ENCODE peak calls at places on chromosomes 4 and X, in seven cellular contexts. One of them, this sample, is unnamed.

GRCh38 chrX:39577976-39578962 is 519.5 kb downstream of the BCOR start:
- DNase-seq in EL: no peak
- DNase-seq in NCI-H1105 treated with DMSO at 0.1 percent for 48 hours: no peak
- DNase-seq in H54: no peak
- DNase-seq in astrocyte of the hippocampus: peak; percentile 21
- DNase-seq in vagina: no peak
- DNase-seq in left cardiac atrium: peak; percentile 26
- DNase-seq in this sample: no peak

GRCh38 chr4:1029957-1030520 is 18.6 kb downstream of the FGFRL1 start:
- DNase-seq in H54: no peak
- DNase-seq in vagina: no peak
- DNase-seq in EL: no peak
- DNase-seq in NCI-H1105 treated with DMSO at 0.1 percent for 48 hours: no peak
- DNase-seq in left cardiac atrium: no peak
- DNase-seq in astrocyte of the hippocampus: peak; percentile 29
- DNase-seq in this sample: no peak

GRCh38 chr4:143254479-143255216 is 69.9 kb downstream of the USP38 start:
- DNase-seq in NCI-H1105 treated with DMSO at 0.1 percent for 48 hours: no peak
- DNase-seq in vagina: no peak
- DNase-seq in astrocyte of the hippocampus: no peak
- DNase-seq in EL: no peak
- DNase-seq in H54: no peak
- DNase-seq in left cardiac atrium: no peak
- DNase-seq in this sample: no peak

GRCh38 chr4:38114435-38114834 is 154.2 kb downstream of the PTTG2 start:
- DNase-seq in H54: no peak
- DNase-seq in EL: no peak
- DNase-seq in astrocyte of the hippocampus: no peak
- DNase-seq in left cardiac atrium: no peak
- DNase-seq in vagina: no peak
- DNase-seq in NCI-H1105 treated with DMSO at 0.1 percent for 48 hours: no peak
- DNase-seq in this sample: no peak

GRCh38 chr4:7815562-7815961 is 124.1 kb downstream of the AFAP1 start:
- DNase-seq in vagina: no peak
- DNase-seq in NCI-H1105 treated with DMSO at 0.1 percent for 48 hours: no peak
- DNase-seq in left cardiac atrium: no peak
- DNase-seq in astrocyte of the hippocampus: peak; percentile 73
- DNase-seq in H54: peak; percentile 19
- DNase-seq in EL: peak; percentile 87
- DNase-seq in this sample: no peak

GRCh38 chr4:37767546-37767945 is 58.9 kb upstream of the PGM2 start:
- DNase-seq in astrocyte of the hippocampus: peak; percentile 86
- DNase-seq in left cardiac atrium: peak; percentile 63
- DNase-seq in vagina: no peak
- DNase-seq in EL: peak; percentile 33
- DNase-seq in NCI-H1105 treated with DMSO at 0.1 percent for 48 hours: peak; percentile 69
- DNase-seq in H54: no peak
- DNase-seq in this sample: no peak

GRCh38 chr4:158020175-158020574 is 152.7 kb downstream of the GASK1B start:
- DNase-seq in NCI-H1105 treated with DMSO at 0.1 percent for 48 hours: no peak
- DNase-seq in EL: peak; percentile 90
- DNase-seq in vagina: no peak
- DNase-seq in astrocyte of the hippocampus: peak; percentile 90
- DNase-seq in H54: no peak
- DNase-seq in left cardiac atrium: no peak
- DNase-seq in this sample: no peak

GRCh38 chr4:54929459-54929858 is 195.9 kb downstream of the KDR start:
- DNase-seq in astrocyte of the hippocampus: peak; percentile 27
- DNase-seq in vagina: no peak
- DNase-seq in EL: no peak
- DNase-seq in NCI-H1105 treated with DMSO at 0.1 percent for 48 hours: peak; percentile 13
- DNase-seq in H54: no peak
- DNase-seq in left cardiac atrium: no peak
- DNase-seq in this sample: no peak

GRCh38 chr4:121156822-121157769 is 7.0 kb downstream of the TNIP3 start:
- DNase-seq in NCI-H1105 treated with DMSO at 0.1 percent for 48 hours: no peak
- DNase-seq in H54: no peak
- DNase-seq in astrocyte of the hippocampus: peak; percentile 41
- DNase-seq in vagina: no peak
- DNase-seq in EL: peak; percentile 36
- DNase-seq in left cardiac atrium: peak; percentile 33
- DNase-seq in this sample: peak; percentile 39

GRCh38 chrX:1313788-1314187 is 22.8 kb upstream of the IL3RA start:
- DNase-seq in H54: no peak
- DNase-seq in left cardiac atrium: no peak
- DNase-seq in NCI-H1105 treated with DMSO at 0.1 percent for 48 hours: no peak
- DNase-seq in EL: no peak
- DNase-seq in astrocyte of the hippocampus: no peak
- DNase-seq in vagina: no peak
- DNase-seq in this sample: no peak

GRCh38 chrX:57817302-57817701 is 93.0 kb downstream of the ZXDA start:
- DNase-seq in vagina: no peak
- DNase-seq in left cardiac atrium: no peak
- DNase-seq in NCI-H1105 treated with DMSO at 0.1 percent for 48 hours: no peak
- DNase-seq in astrocyte of the hippocampus: peak; percentile 0
- DNase-seq in EL: no peak
- DNase-seq in H54: no peak
- DNase-seq in this sample: no peak

GRCh38 chr4:180827193-180827592 is 1416.0 kb upstream of the TENM3 start:
- DNase-seq in H54: no peak
- DNase-seq in EL: no peak
- DNase-seq in NCI-H1105 treated with DMSO at 0.1 percent for 48 hours: no peak
- DNase-seq in astrocyte of the hippocampus: peak; percentile 39
- DNase-seq in left cardiac atrium: no peak
- DNase-seq in vagina: no peak
- DNase-seq in this sample: no peak

GRCh38 chr4:661856-662761 is 12.0 kb downstream of the ATP5ME start:
- DNase-seq in astrocyte of the hippocampus: no peak
- DNase-seq in H54: no peak
- DNase-seq in NCI-H1105 treated with DMSO at 0.1 percent for 48 hours: no peak
- DNase-seq in left cardiac atrium: no peak
- DNase-seq in vagina: no peak
- DNase-seq in EL: no peak
- DNase-seq in this sample: no peak

GRCh38 chr4:150329338-150329737 is 251.1 kb downstream of the DCLK2 start:
- DNase-seq in EL: no peak
- DNase-seq in NCI-H1105 treated with DMSO at 0.1 percent for 48 hours: no peak
- DNase-seq in left cardiac atrium: no peak
- DNase-seq in vagina: no peak
- DNase-seq in H54: no peak
- DNase-seq in astrocyte of the hippocampus: no peak
- DNase-seq in this sample: no peak

GRCh38 chr4:155692361-155692760 is 25.7 kb downstream of the GUCY1A1 start:
- DNase-seq in EL: no peak
- DNase-seq in vagina: no peak
- DNase-seq in NCI-H1105 treated with DMSO at 0.1 percent for 48 hours: no peak
- DNase-seq in left cardiac atrium: no peak
- DNase-seq in astrocyte of the hippocampus: peak; percentile 24
- DNase-seq in H54: no peak
- DNase-seq in this sample: no peak

GRCh38 chr4:83569967-83570366 is 34.1 kb downstream of the GPAT3 start:
- DNase-seq in NCI-H1105 treated with DMSO at 0.1 percent for 48 hours: no peak
- DNase-seq in H54: no peak
- DNase-seq in EL: no peak
- DNase-seq in vagina: no peak
- DNase-seq in astrocyte of the hippocampus: no peak
- DNase-seq in left cardiac atrium: no peak
- DNase-seq in this sample: no peak

GRCh38 chr4:159446266-159446976 is 343.5 kb downstream of the RAPGEF2 start:
- DNase-seq in H54: no peak
- DNase-seq in EL: peak; percentile 72
- DNase-seq in NCI-H1105 treated with DMSO at 0.1 percent for 48 hours: peak; percentile 51
- DNase-seq in vagina: no peak
- DNase-seq in astrocyte of the hippocampus: peak; percentile 83
- DNase-seq in left cardiac atrium: peak; percentile 28
- DNase-seq in this sample: peak; percentile 48

GRCh38 chr4:125736057-125736456 is 421.3 kb downstream of the FAT4 start:
- DNase-seq in astrocyte of the hippocampus: peak; percentile 41
- DNase-seq in EL: peak; percentile 68
- DNase-seq in left cardiac atrium: no peak
- DNase-seq in NCI-H1105 treated with DMSO at 0.1 percent for 48 hours: no peak
- DNase-seq in vagina: no peak
- DNase-seq in H54: no peak
- DNase-seq in this sample: no peak

GRCh38 chrX:155242300-155242699 is 22.0 kb downstream of the RAB39B start:
- DNase-seq in H54: no peak
- DNase-seq in vagina: no peak
- DNase-seq in left cardiac atrium: no peak
- DNase-seq in astrocyte of the hippocampus: no peak
- DNase-seq in EL: no peak
- DNase-seq in NCI-H1105 treated with DMSO at 0.1 percent for 48 hours: no peak
- DNase-seq in this sample: no peak

GRCh38 chr4:28436191-28437080 is 1575.8 kb downstream of the STIM2 start:
- DNase-seq in left cardiac atrium: no peak
- DNase-seq in EL: no peak
- DNase-seq in NCI-H1105 treated with DMSO at 0.1 percent for 48 hours: no peak
- DNase-seq in H54: no peak
- DNase-seq in vagina: no peak
- DNase-seq in astrocyte of the hippocampus: no peak
- DNase-seq in this sample: peak; percentile 76

GRCh38 chrX:1528884-1529203 is 8.1 kb downstream of the P2RY8 start:
- DNase-seq in EL: no peak
- DNase-seq in H54: no peak
- DNase-seq in left cardiac atrium: no peak
- DNase-seq in vagina: no peak
- DNase-seq in NCI-H1105 treated with DMSO at 0.1 percent for 48 hours: no peak
- DNase-seq in astrocyte of the hippocampus: no peak
- DNase-seq in this sample: no peak

GRCh38 chr4:138851626-138852443 is 163.7 kb upstream of the NOCT start:
- DNase-seq in vagina: no peak
- DNase-seq in EL: peak; percentile 4
- DNase-seq in NCI-H1105 treated with DMSO at 0.1 percent for 48 hours: peak; percentile 69
- DNase-seq in H54: no peak
- DNase-seq in astrocyte of the hippocampus: peak; percentile 39
- DNase-seq in left cardiac atrium: no peak
- DNase-seq in this sample: no peak

GRCh38 chr4:53520114-53520513 is 71.2 kb downstream of the LNX1 start:
- DNase-seq in H54: no peak
- DNase-seq in astrocyte of the hippocampus: no peak
- DNase-seq in vagina: no peak
- DNase-seq in NCI-H1105 treated with DMSO at 0.1 percent for 48 hours: no peak
- DNase-seq in left cardiac atrium: no peak
- DNase-seq in EL: no peak
- DNase-seq in this sample: no peak

GRCh38 chr4:10159671-10160070 is 43.1 kb upstream of the WDR1 start:
- DNase-seq in left cardiac atrium: no peak
- DNase-seq in H54: no peak
- DNase-seq in astrocyte of the hippocampus: no peak
- DNase-seq in NCI-H1105 treated with DMSO at 0.1 percent for 48 hours: no peak
- DNase-seq in vagina: no peak
- DNase-seq in EL: no peak
- DNase-seq in this sample: no peak

GRCh38 chr4:106450249-106450648 is 81.7 kb upstream of the GIMD1 start:
- DNase-seq in EL: no peak
- DNase-seq in left cardiac atrium: no peak
- DNase-seq in vagina: no peak
- DNase-seq in astrocyte of the hippocampus: no peak
- DNase-seq in NCI-H1105 treated with DMSO at 0.1 percent for 48 hours: no peak
- DNase-seq in H54: no peak
- DNase-seq in this sample: no peak

GRCh38 chr4:139665079-139665689 is 435 bp upstream of the MGST2 start:
- DNase-seq in left cardiac atrium: no peak
- DNase-seq in NCI-H1105 treated with DMSO at 0.1 percent for 48 hours: no peak
- DNase-seq in astrocyte of the hippocampus: no peak
- DNase-seq in vagina: no peak
- DNase-seq in H54: no peak
- DNase-seq in EL: no peak
- DNase-seq in this sample: no peak

GRCh38 chr4:141645611-141646340 is 9.4 kb downstream of the IL15 start:
- DNase-seq in NCI-H1105 treated with DMSO at 0.1 percent for 48 hours: no peak
- DNase-seq in vagina: no peak
- DNase-seq in EL: peak; percentile 91
- DNase-seq in left cardiac atrium: no peak
- DNase-seq in astrocyte of the hippocampus: peak; percentile 65
- DNase-seq in H54: peak; percentile 3
- DNase-seq in this sample: no peak

GRCh38 chr4:147049940-147050852 is 104.5 kb upstream of the TTC29 start:
- DNase-seq in H54: no peak
- DNase-seq in left cardiac atrium: no peak
- DNase-seq in vagina: no peak
- DNase-seq in astrocyte of the hippocampus: peak; percentile 34
- DNase-seq in EL: peak; percentile 6
- DNase-seq in NCI-H1105 treated with DMSO at 0.1 percent for 48 hours: no peak
- DNase-seq in this sample: no peak

GRCh38 chrX:152733261-152733975 is at the start of the genes CSAG1 and MAGEA12:
- DNase-seq in NCI-H1105 treated with DMSO at 0.1 percent for 48 hours: peak; percentile 85
- DNase-seq in H54: no peak
- DNase-seq in EL: no peak
- DNase-seq in astrocyte of the hippocampus: no peak
- DNase-seq in vagina: peak; percentile 64
- DNase-seq in left cardiac atrium: no peak
- DNase-seq in this sample: no peak

This sample was measured in Caco-2.